ENCODE peak calls at places on chromosomes 16 and 17, in six cellular contexts. U, S, P, Y, L and Q are unnamed samples.

GRCh38 chr17:64084086-64084939 is 45.6 kb downstream of the ERN1 start:
- DNase-seq in P (peak), L (no peak), U (peak), Y (no peak), S (no peak), Q (no peak)

GRCh38 chr17:19707728-19708221 is 8.6 kb downstream of the SLC47A2 start:
- DNase-seq in P (no peak), S (peak), U (no peak), L (no peak), Y (no peak), Q (no peak)

GRCh38 chr17:27572665-27573064 is 58.3 kb upstream of the LGALS9 start:
- DNase-seq in Y (no peak), U (peak), S (no peak), L (no peak), P (peak), Q (no peak)

GRCh38 chr17:62718420-62718819 is 89.7 kb downstream of the MARCHF10 start:
- DNase-seq in P (no peak), S (no peak), L (no peak), U (peak), Y (no peak), Q (no peak)

GRCh38 chr16:27458196-27458728 is 56.3 kb downstream of the IL21R start:
- DNase-seq in P (no peak), S (no peak), L (no peak), U (no peak), Y (no peak), Q (no peak)

GRCh38 chr16:48386559-48387312 is 1.5 kb upstream of the SIAH1 start:
- DNase-seq in Y (no peak), L (no peak), U (no peak), S (no peak), P (no peak), Q (no peak)

GRCh38 chr17:68981288-68981687 is 26.1 kb upstream of the ABCA8 start:
- DNase-seq in Y (no peak), S (no peak), U (peak), L (peak), P (peak), Q (no peak)

GRCh38 chr16:65782537-65783290 is 583.8 kb upstream of the CDH5 start:
- DNase-seq in P (peak), U (peak), Y (no peak), S (no peak), L (peak), Q (no peak)

GRCh38 chr17:53629188-53629587 is 193.5 kb upstream of the KIF2B start:
- DNase-seq in S (no peak), P (peak), Y (no peak), L (no peak), U (no peak), Q (no peak)

GRCh38 chr16:81238296-81239011 is at the start of gene BCO1:
- DNase-seq in Y (no peak), P (peak), U (peak), S (no peak), L (no peak), Q (no peak)

GRCh38 chr17:28372203-28372944 is 880 bp downstream of the SARM1 start:
- DNase-seq in S (no peak), L (no peak), P (peak), Y (no peak), U (peak), Q (no peak)

GRCh38 chr17:80761421-80761871 is 216.8 kb downstream of the RPTOR start:
- DNase-seq in S (no peak), U (peak), Y (peak), L (no peak), P (peak), Q (no peak)

GRCh38 chr16:24853830-24854229 is 8.1 kb downstream of the SLC5A11 start:
- DNase-seq in U (peak), S (peak), Y (no peak), L (no peak), P (peak), Q (no peak)

GRCh38 chr17:36877774-36878173 is 59.5 kb upstream of the LHX1 start:
- DNase-seq in L (no peak), S (no peak), Y (no peak), P (no peak), U (no peak), Q (no peak)

GRCh38 chr17:35129154-35129972 is 7.9 kb downstream of the FNDC8 start:
- DNase-seq in U (peak), P (peak), Y (no peak), S (no peak), L (no peak), Q (no peak)

GRCh38 chr16:81861503-81861902 is 82.4 kb downstream of the PLCG2 start:
- DNase-seq in S (no peak), P (no peak), U (no peak), Y (no peak), L (no peak), Q (no peak)

GRCh38 chr16:82848013-82848412 is 221.2 kb downstream of the CDH13 start:
- DNase-seq in L (no peak), Y (no peak), U (no peak), S (no peak), P (no peak), Q (no peak)

GRCh38 chr16:58629681-58630640 is at the start of gene CNOT1:
- DNase-seq in P (peak), U (peak), L (peak), Y (peak), S (peak), Q (peak)

GRCh38 chr16:85537795-85538401 is 75.2 kb upstream of the GSE1 start:
- DNase-seq in Y (no peak), U (no peak), S (no peak), P (no peak), L (no peak), Q (no peak)

GRCh38 chr16:3716831-3717234 is 491 bp downstream of the TRAP1 start:
- DNase-seq in Y (no peak), U (no peak), L (no peak), S (no peak), P (peak), Q (no peak)

GRCh38 chr17:888998-889401 is 90.6 kb downstream of the NXN start:
- DNase-seq in P (no peak), Y (no peak), L (no peak), S (no peak), U (no peak), Q (no peak)

GRCh38 chr17:57672205-57672632 is 72.9 kb downstream of the CCDC182 start:
- DNase-seq in U (peak), P (peak), Y (no peak), L (no peak), S (no peak), Q (no peak)

GRCh38 chr17:17892009-17892408 is 55.2 kb upstream of the SREBF1 start:
- DNase-seq in P (no peak), Y (no peak), U (no peak), S (no peak), L (no peak), Q (no peak)

GRCh38 chr17:68184816-68185436 is 62.9 kb upstream of the AMZ2 start:
- DNase-seq in S (no peak), P (no peak), L (peak), Y (peak), U (no peak), Q (no peak)

GRCh38 chr16:27432600-27432957 is 30.6 kb downstream of the IL21R start:
- DNase-seq in U (peak), P (peak), L (peak), S (no peak), Y (no peak), Q (no peak)

GRCh38 chr17:72175787-72176515 is 55.1 kb downstream of the SOX9 start:
- DNase-seq in U (no peak), P (no peak), Y (no peak), S (no peak), L (no peak), Q (no peak)

GRCh38 chr17:66676421-66676820 is 158.5 kb upstream of the CACNG5 start:
- DNase-seq in P (peak), Y (no peak), U (no peak), L (peak), S (no peak), Q (no peak)

GRCh38 chr17:72426948-72427760 is 306.3 kb downstream of the SOX9 start:
- DNase-seq in U (no peak), Y (no peak), S (no peak), P (no peak), L (no peak), Q (no peak)

GRCh38 chr16:88703486-88704309 is 2.5 kb downstream of the RNF166 start:
- DNase-seq in P (no peak), S (peak), U (no peak), L (no peak), Y (peak), Q (no peak)

GRCh38 chr16:29675811-29676643 is 3.0 kb upstream of the QPRT start:
- DNase-seq in L (no peak), Y (no peak), U (peak), S (no peak), P (peak), Q (no peak)

GRCh38 chr17:68697850-68698313 is 96.7 kb upstream of the FAM20A start:
- DNase-seq in P (peak), Y (no peak), S (no peak), L (peak), U (peak), Q (no peak)

GRCh38 chr16:12086861-12087260 is 110.3 kb downstream of the SNX29 start:
- DNase-seq in P (no peak), Y (no peak), U (no peak), S (no peak), L (no peak), Q (no peak)

GRCh38 chr17:59165933-59166342 is 10.4 kb downstream of the PRR11 start:
- DNase-seq in L (peak), S (no peak), Y (peak), P (peak), U (peak), Q (no peak)

GRCh38 chr17:45051060-45051719 is at the start of gene DCAKD:
- DNase-seq in S (peak), U (peak), P (peak), Y (peak), L (peak), Q (peak)

DNA sequence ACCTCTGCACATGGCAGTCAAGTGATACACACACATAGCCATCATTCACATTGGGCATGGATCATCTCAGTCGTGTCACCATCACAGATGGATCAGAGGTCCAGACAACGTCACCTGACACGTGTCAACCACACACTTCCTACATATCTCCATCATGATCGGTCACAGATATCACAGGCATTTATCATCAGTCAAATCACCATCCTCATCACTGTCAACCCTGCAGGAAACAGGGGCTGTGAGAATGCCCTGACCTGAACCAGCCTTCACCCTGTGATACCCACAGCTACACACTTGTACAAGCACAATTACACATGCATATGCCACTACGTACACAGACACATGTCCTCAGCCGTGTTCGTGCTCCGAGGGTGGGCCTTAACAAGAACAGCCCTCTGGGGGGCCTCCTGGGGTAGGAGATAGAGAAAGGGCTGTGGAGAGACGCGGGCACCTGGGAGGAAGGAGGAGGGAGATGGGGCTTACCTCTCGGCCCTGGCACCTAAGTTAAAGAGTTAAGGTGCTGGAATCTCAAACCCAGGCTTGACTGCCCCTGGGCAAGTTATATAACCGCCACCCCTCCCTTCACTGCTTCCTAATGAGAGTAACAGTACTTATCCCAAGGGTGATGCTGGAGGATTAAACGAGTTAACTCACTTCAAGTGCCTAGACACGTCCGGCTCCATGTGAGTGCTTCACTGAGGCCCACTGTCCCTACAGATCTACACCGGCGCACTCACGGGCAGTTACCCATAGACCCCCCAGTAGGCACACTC is 1.1 kb downstream of the SLC12A4 start:
- DNase-seq in S (no peak), U (peak), P (peak), L (no peak), Y (no peak), Q (no peak)
- TF ChIP-seq CTCF in S (no peak), U (no peak), P (no peak), L (no peak), Y (no peak), Q (no peak)

DNA sequence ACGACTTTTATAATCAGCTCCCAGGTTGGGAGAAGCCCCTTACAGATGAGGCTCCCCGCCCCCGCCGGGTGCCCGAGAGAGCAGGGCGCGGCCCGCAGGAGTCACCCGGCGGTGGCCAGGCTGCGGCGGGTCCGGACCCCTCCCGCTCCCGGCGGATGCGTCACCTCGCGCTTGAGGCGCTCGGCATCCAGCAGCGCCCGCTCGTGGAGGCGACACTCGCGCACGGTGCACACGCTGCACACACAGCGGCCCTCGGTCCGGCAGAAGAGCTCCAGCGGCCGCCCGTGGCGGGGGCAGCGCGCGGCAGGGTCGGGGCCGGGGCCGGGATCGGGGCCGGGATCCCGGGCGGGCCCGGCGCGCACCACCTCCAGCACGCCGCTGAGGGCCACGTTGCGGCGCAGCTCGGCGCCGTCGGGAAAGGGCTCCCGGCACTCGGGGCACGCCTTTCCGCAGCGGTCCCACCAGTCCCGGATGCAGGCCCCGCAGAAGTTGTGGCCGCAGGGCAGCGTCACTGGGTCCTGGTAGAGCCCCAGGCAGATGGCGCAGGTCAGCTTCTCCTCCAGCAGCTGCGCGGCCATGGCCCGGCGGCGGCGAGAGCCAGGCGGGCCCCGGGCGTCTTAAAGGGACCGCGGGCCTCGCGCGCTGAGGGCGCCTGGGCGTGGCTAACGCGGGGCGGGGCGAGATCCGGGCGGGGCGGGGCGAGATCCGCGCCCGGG is at the start of gene TRIM65:
- DNase-seq in S (peak), U (peak), P (peak), Y (peak), L (peak), Q (no peak)
- TF ChIP-seq CTCF in S (peak), U (peak), P (no peak), Y (peak), L (no peak), Q (no peak)

DNA sequence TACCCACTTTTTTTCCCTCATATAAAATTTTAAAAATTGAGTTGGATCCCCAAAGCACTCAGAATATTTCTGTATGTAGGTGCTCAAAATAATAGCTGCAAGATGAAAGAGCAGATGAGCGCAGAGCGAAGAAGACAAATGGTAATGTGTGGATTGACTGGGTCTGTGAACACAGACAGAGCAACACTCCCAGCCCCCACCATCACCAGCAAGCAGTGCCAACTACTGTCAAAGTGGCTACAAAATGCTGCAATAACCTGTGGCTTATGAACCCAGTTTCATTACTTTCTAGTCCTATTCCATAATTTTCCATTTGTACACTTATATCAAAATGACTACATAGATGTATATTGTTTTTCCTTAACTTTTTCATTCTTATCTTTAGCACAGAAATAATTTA is 137.2 kb downstream of the MYO1D start:
- DNase-seq in P (no peak), Y (no peak), U (no peak), L (no peak), S (no peak), Q (no peak)
- TF ChIP-seq CTCF in P (no peak), Y (no peak), U (no peak), L (no peak), S (no peak), Q (no peak)

DNA sequence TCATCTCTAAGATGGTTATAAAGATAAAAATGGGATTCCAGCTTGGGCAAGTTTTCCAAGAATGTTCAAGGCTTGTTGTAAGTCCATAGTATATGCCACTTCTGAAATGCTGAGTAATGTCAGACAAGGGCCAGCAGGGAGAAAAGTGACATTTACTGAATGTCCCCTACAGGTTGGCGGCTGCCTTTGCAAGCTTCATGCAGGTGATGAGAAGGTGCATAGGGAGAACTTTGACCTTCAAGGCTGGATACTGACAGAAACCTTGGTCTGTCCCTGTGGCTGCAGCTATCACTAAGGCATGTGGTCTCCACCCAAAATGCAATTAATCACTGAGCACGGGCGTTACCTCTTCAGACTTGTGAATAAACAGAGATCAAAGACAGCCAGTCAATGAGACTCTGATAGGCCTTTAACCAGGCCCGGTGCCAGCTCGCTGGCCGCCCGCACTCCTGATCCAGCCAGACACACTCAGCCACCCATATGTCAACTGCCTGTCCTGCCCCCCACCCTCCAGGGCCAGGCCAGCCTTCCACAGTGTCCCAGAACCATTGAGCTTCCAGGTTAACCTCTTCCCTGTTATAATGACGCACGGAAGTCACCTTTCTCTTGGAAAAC is 26.9 kb upstream of the AXIN2 start:
- DNase-seq in S (peak), P (peak), U (no peak), L (no peak), Y (no peak), Q (no peak)
- TF ChIP-seq CTCF in S (no peak), P (no peak), U (no peak), L (no peak), Y (no peak), Q (no peak)

DNA sequence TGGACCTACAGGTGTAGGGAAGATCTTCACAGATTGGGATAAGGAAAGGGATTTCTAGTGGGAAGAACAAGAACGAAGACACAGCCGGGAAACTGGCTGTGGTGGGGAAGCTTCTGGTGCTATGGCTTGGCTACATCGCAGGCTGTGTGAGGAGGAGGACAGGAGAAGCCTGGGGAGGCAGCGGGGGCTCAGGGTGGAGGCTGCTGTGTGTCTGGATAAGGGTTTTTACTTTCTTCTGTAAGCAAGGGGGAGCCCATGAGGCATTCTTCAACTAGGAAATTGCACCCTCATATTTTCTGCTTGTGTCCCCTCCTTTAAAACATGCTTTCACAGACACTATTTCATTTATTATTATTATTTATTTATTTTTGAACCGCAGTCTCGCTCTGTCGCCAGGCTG is 2.9 kb upstream of the RHBDF2 start:
- DNase-seq in P (peak), S (no peak), Y (no peak), L (no peak), U (no peak), Q (no peak)
- TF ChIP-seq CTCF in P (peak), S (no peak), Y (no peak), L (no peak), U (no peak), Q (no peak)

GRCh38 chr17:74873874-74874614 is 1.2 kb upstream of the FDXR start:
- DNase-seq in S (no peak), U (no peak), L (no peak), Y (no peak), P (no peak), Q (no peak)

GRCh38 chr17:74872313-74873035 is at the start of gene FDXR:
- DNase-seq in U (no peak), S (no peak), Y (no peak), P (peak), L (no peak), Q (no peak)

GRCh38 chr17:74874615-74875037 is 1.8 kb upstream of the FDXR start:
- DNase-seq in P (no peak), L (no peak), S (no peak), Y (no peak), U (no peak), Q (no peak)

GRCh38 chr17:74871329-74872076 is 1.3 kb downstream of the FDXR start:
- DNase-seq in S (no peak), Y (no peak), P (no peak), L (no peak), U (no peak), Q (no peak)

DNA sequence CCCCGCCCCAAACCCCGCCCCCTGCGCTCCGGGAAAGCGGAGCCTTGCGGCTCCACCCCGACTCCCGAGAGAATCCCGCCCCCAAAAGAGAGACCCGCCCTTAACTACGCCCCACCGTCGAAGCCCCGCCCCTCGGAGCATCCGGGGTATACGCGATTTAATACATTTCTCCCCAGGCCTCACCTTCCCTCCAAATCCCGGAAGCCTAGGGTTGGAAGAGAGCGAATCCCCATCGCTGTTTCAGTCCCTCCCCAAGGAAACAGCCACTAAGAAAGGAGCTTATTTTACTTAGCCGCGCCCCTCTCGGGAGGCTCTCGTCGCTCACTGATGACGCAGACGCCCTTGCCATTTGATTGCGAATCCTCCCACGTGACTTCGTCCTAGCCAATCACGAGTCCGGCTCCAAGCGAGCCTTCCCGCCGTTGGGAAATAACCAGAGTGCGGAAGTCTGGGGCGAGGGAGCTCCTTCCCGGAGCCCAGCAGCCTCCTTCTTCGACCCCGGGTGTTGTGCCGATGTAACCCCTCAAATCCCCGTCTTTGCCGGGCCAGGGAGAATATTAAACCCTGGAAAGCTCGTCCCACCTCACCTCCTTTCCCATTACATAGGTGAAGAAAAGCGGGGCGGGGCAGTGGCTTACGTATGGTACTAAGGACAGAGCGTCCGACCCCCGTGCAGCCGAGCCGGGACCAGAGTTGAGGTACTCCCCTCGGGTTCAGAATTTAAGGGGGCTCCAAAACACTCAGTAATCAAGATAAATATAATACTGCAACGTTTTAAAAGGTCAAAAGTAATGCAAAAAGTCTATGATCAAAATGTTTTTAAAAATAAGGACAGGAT is 461 bp upstream of the FDXR start:
- DNase-seq in L (peak), Y (peak), P (peak), S (peak), U (peak), Q (peak)
- TF ChIP-seq CTCF in L (no peak), Y (no peak), P (no peak), S (no peak), U (no peak), Q (no peak)